ENCODE peak calls at places on chromosomes 12 and 14, in five cellular contexts. W is colonic mucosa, O is Panc1, B is tibial nerve, S is thoracic aorta. J is an unnamed sample.

GRCh38 chr12:116718578-116719454 is 19.1 kb downstream of the SPRING1 start:
- DNase-seq in W (no peak), O (no peak), B (no peak), S (no peak), J (no peak)

GRCh38 chr14:99195602-99196309 is 76.2 kb downstream of the BCL11B start:
- DNase-seq in W (no peak), O (no peak), B (no peak), S (no peak), J (no peak)

GRCh38 chr12:39426636-39427245 is 16.2 kb downstream of the KIF21A start:
- DNase-seq in W (no peak), O (no peak), B (no peak), S (no peak), J (no peak)

GRCh38 chr14:92981726-92982125 is 58.8 kb downstream of the CHGA start:
- DNase-seq in W (no peak), O (no peak), B (no peak), S (no peak), J (no peak)

GRCh38 chr14:20855652-20856291 is 35.4 kb upstream of the RNASE3 start:
- DNase-seq in W (peak; percentile 66), O (peak; percentile 51), B (peak; percentile 73), S (no peak), J (peak; percentile 70)

GRCh38 chr12:8677362-8677761 is 14.7 kb upstream of the MFAP5 start:
- DNase-seq in W (no peak), O (no peak), B (no peak), S (no peak), J (no peak)

GRCh38 chr12:58310828-58311273 is 369.5 kb downstream of the ATP23 start:
- DNase-seq in W (no peak), O (peak; percentile 92), B (no peak), S (no peak), J (no peak)

GRCh38 chr14:67357583-67358354 is 1.8 kb downstream of the ATP6V1D start:
- DNase-seq in W (no peak), O (no peak), B (no peak), S (no peak), J (no peak)

GRCh38 chr12:63867026-63867425 is 22.5 kb downstream of the SRGAP1 start:
- DNase-seq in W (no peak), O (no peak), B (no peak), S (no peak), J (no peak)

GRCh38 chr14:85122690-85123089 is 407.3 kb upstream of the FLRT2 start:
- DNase-seq in W (no peak), O (no peak), B (no peak), S (no peak), J (no peak)

GRCh38 chr14:90274019-90274418 is 17.7 kb downstream of the PSMC1 start:
- DNase-seq in W (no peak), O (no peak), B (no peak), S (no peak), J (no peak)

GRCh38 chr12:117521327-117521726 is 159.9 kb upstream of the NOS1 start:
- DNase-seq in W (no peak), O (no peak), B (no peak), S (no peak), J (no peak)

GRCh38 chr12:67515679-67516363 is 132.7 kb upstream of the DYRK2 start:
- DNase-seq in W (peak; percentile 55), O (no peak), B (no peak), S (no peak), J (no peak)

GRCh38 chr12:13175499-13175898 is 21.0 kb upstream of the EMP1 start:
- DNase-seq in W (no peak), O (no peak), B (no peak), S (no peak), J (no peak)

GRCh38 chr14:23159516-23159915 is 23.9 kb downstream of the SLC7A8 start:
- DNase-seq in W (no peak), O (no peak), B (no peak), S (no peak), J (no peak)

GRCh38 chr12:1471224-1471623 is 123.2 kb downstream of the FBXL14 start:
- DNase-seq in W (no peak), O (no peak), B (no peak), S (no peak), J (no peak)

GRCh38 chr12:127416796-127417195 is 850.2 kb upstream of the TMEM132C start:
- DNase-seq in W (no peak), O (no peak), B (no peak), S (no peak), J (no peak)

GRCh38 chr12:44101470-44101869 is 265.6 kb downstream of the TMEM117 start:
- DNase-seq in W (no peak), O (no peak), B (no peak), S (no peak), J (no peak)

GRCh38 chr14:28407931-28408330 is 358.7 kb upstream of the FOXG1 start:
- DNase-seq in W (no peak), O (no peak), B (no peak), S (no peak), J (no peak)

GRCh38 chr12:117134059-117134458 is 34.8 kb upstream of the TESC start:
- DNase-seq in W (no peak), O (no peak), B (no peak), S (no peak), J (no peak)

GRCh38 chr12:49580572-49581535 is 12.9 kb upstream of the MCRS1 start:
- DNase-seq in W (peak; percentile 75), O (peak; percentile 27), B (peak; percentile 78), S (no peak), J (peak; percentile 76)

GRCh38 chr12:113880337-113880736 is 85.8 kb downstream of the RBM19 start:
- DNase-seq in W (no peak), O (no peak), B (no peak), S (no peak), J (no peak)

GRCh38 chr12:38761636-38762342 is 143.6 kb downstream of the CPNE8 start:
- DNase-seq in W (no peak), O (no peak), B (no peak), S (no peak), J (no peak)

GRCh38 chr12:123396954-123397353 is 13.0 kb downstream of the KMT5A start:
- DNase-seq in W (peak; percentile 23), O (no peak), B (no peak), S (no peak), J (no peak)

GRCh38 chr12:56632701-56633464 is 2.8 kb upstream of the BAZ2A start:
- DNase-seq in W (no peak), O (no peak), B (no peak), S (no peak), J (no peak)

GRCh38 chr12:56629459-56630179 is 507 bp downstream of the BAZ2A start:
- DNase-seq in W (peak; percentile 50), O (no peak), B (no peak), S (no peak), J (no peak)

GRCh38 chr12:56628671-56629458 is 1.3 kb downstream of the BAZ2A start:
- DNase-seq in W (peak; percentile 77), O (no peak), B (peak; percentile 81), S (no peak), J (peak; percentile 84)

GRCh38 chr12:56631790-56632700 is 1.9 kb upstream of the BAZ2A start:
- DNase-seq in W (peak; percentile 91), O (no peak), B (peak; percentile 64), S (peak; percentile 9), J (peak; percentile 81)

GRCh38 chr12:56630180-56630632 is at the start of gene BAZ2A:
- DNase-seq in W (peak; percentile 95), O (no peak), B (peak; percentile 81), S (peak; percentile 61), J (peak; percentile 92)
- H3K4me1 ChIP-seq in W (peaks cover 20% of the 10 kb centered on the region), O (peaks cover 41% of the 10 kb centered on the region), B (peaks cover 72% of the 10 kb centered on the region), S (peaks cover 70% of the 10 kb centered on the region), J (peaks cover 46% of the 10 kb centered on the region)

DNA sequence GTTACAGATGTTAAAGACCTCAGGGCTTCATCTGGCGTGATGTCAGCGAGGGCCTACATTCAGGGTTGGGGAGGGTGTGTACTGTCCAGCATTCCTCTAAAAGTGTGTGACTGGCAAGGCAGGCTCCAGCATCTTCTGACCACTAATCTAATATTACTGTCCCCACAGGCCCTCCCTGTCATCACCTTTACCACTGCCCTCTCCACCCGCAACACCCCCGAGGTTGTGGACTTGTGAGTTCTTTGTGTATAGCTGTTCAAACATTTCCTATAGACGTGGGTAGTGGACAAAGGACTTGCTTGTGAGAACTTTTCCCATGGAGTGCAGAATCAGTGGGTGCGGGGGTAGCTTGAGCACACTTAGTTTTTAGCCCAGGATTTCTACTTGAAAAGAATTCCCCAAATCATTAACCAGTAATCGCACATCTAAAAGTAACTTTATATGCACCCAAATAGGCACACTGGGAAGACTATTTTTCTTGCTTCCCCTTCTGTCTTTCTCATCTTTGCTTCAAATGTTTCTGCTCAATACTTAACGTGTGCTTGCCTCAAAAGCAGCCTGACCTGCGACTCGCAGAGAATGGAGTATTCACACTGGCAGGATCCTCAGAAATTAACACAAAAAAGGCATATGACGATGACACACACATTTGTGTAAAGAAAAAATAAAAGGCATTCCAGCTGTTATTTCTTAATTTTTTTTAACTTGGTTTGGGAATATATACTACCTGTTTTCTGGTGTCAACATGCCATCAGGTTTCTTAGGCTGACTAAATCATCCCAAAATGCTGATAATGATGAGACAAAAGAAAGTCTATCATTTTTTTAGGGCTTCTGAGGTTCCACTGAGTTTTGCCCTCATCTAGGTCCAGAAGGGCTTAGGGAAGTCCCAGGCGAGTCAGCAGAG is 158.4 kb upstream of the HIF1A start:
- DNase-seq in W (no peak), O (no peak), B (no peak), S (no peak), J (no peak)
- H3K36me3 ChIP-seq in W (no peaks in the 10 kb centered on the region), O (no peaks in the 10 kb centered on the region), B (no peaks in the 10 kb centered on the region), S (no peaks in the 10 kb centered on the region), J (no peaks in the 10 kb centered on the region)

DNA sequence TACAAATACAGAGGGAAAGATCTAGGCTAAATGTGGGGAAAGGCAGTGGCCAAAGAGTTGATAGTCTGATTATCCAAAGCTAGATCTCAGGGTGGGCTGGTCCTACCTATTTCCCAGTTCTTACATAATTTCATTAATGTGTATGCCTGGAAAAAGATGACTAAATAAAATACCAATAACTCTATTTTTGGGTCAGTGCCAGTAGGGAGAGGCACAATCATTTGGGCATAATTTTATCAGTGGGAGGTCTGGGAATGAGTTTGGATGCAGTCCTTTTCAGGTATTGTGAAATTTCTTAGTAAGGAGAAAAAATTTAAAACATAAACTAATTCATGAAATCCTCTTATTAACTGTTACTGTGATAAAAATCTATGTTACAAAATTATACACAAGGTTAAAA is 30.6 kb upstream of the CLEC14A start:
- DNase-seq in W (no peak), O (no peak), B (no peak), S (no peak), J (no peak)
- H3K9me3 ChIP-seq in W (no peaks in the 10 kb centered on the region), O (no peaks in the 10 kb centered on the region), B (peaks cover 4% of the 10 kb centered on the region), S (no peaks in the 10 kb centered on the region), J (no peaks in the 10 kb centered on the region)

GRCh38 chr12:131063960-131064359 is 110.3 kb downstream of the ADGRD1 start:
- DNase-seq in W (no peak), O (no peak), B (no peak), S (no peak), J (no peak)
- H3K4me1 ChIP-seq in W (no peaks in the 10 kb centered on the region), O (no peaks in the 10 kb centered on the region), B (peaks cover 35% of the 10 kb centered on the region), S (no peaks in the 10 kb centered on the region), J (no peaks in the 10 kb centered on the region)

DNA sequence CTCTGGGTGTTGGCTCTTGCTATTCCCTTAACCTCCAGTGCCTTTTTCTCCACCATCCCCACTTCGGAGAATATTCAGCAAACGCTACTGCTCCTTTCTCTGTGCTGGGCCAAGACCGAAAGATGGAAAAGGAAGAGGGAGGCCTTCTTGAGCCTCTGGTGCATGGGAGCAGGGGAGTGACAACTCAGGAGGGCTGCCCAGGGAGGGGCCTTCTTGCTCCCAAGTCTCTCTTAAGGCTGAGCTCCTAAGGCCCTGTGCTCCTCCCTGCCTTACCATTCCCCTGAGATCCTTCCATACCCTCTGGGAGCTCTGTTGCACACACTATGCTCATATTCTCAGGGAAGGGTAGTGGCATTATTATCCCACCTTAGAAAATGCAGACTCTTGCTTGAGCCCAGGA is 34.9 kb downstream of the SH2B3 start:
- DNase-seq in W (no peak), O (no peak), B (no peak), S (no peak), J (no peak)
- H3K36me3 ChIP-seq in W (no peaks in the 10 kb centered on the region), O (no peaks in the 10 kb centered on the region), B (no peaks in the 10 kb centered on the region), S (peaks cover 3% of the 10 kb centered on the region), J (peaks cover 2% of the 10 kb centered on the region)